ENCODE peak calls at places on chromosomes 2 and 18, in four cellular contexts. N is cardiac fibroblast, Q is T-cell, W is Calu3. U is an unnamed sample.

GRCh38 chr2:120395686-120396518 is 50.0 kb downstream of the INHBB start:
- DNase-seq in Q (no peak), N (no peak), W (no peak), U (no peak)

GRCh38 chr2:71947809-71948208 is 199.9 kb downstream of the CYP26B1 start:
- DNase-seq in Q (no peak), N (no peak), W (no peak), U (no peak)

GRCh38 chr18:35117951-35118411 is 76.8 kb downstream of the MAPRE2 start:
- DNase-seq in N (peak; percentile 67), W (no peak), Q (no peak), U (no peak)

GRCh38 chr2:86631846-86632485 is 8.3 kb upstream of the RNF103 start:
- DNase-seq in W (no peak), Q (no peak), N (no peak), U (no peak)

GRCh38 chr2:5990021-5990420 is 297.8 kb downstream of the SOX11 start:
- DNase-seq in W (no peak), N (no peak), Q (no peak), U (no peak)

GRCh38 chr2:105166671-105167070 is 74.9 kb upstream of the GPR45 start:
- DNase-seq in N (no peak), Q (no peak), W (no peak), U (no peak)

GRCh38 chr2:205612661-205613060 is 69.6 kb upstream of the NRP2 start:
- DNase-seq in N (no peak), Q (no peak), W (no peak), U (no peak)

GRCh38 chr2:72010647-72011355 is 136.9 kb downstream of the CYP26B1 start:
- DNase-seq in Q (no peak), N (no peak), W (no peak), U (no peak)

GRCh38 chr2:219987830-219988229 is 360.4 kb downstream of the SLC4A3 start:
- DNase-seq in N (peak; percentile 90), W (no peak), Q (no peak), U (no peak)

GRCh38 chr2:180559766-180560165 is 420.6 kb upstream of the UBE2E3 start:
- DNase-seq in W (no peak), Q (no peak), N (no peak), U (no peak)

GRCh38 chr2:170873035-170873692 is 55.9 kb upstream of the GORASP2 start:
- DNase-seq in N (peak; percentile 73), W (peak; percentile 85), Q (peak; percentile 36), U (peak; percentile 68)

GRCh38 chr2:185896090-185896693 is 157.6 kb downstream of the FSIP2 start:
- DNase-seq in N (no peak), Q (no peak), W (no peak), U (no peak)

GRCh38 chr2:71458413-71459083 is 5.2 kb downstream of the DYSF start:
- DNase-seq in W (no peak), Q (no peak), N (peak; percentile 48), U (no peak)

GRCh38 chr2:43731211-43731610 is 42.6 kb upstream of the DYNC2LI1 start:
- DNase-seq in N (no peak), W (no peak), Q (no peak), U (no peak)

GRCh38 chr2:177998006-177998405 is 74.6 kb downstream of the PDE11A start:
- DNase-seq in N (peak; percentile 76), Q (no peak), W (no peak), U (no peak)

GRCh38 chr2:28239152-28239551 is 153.5 kb upstream of the FOSL2 start:
- DNase-seq in W (no peak), Q (no peak), N (no peak), U (no peak)

GRCh38 chr2:42351864-42352263 is 9.2 kb downstream of the COX7A2L start:
- DNase-seq in N (no peak), Q (no peak), W (no peak), U (no peak)

GRCh38 chr2:204776781-204777559 is 231.7 kb downstream of the PARD3B start:
- DNase-seq in N (peak; percentile 9), W (no peak), Q (no peak), U (no peak)

GRCh38 chr2:46305767-46306166 is 8.6 kb downstream of the EPAS1 start:
- DNase-seq in W (no peak), N (no peak), Q (no peak), U (no peak)

GRCh38 chr2:70685771-70686171 is 82.2 kb downstream of the ADD2 start:
- DNase-seq in N (no peak), Q (no peak), W (no peak), U (no peak)

GRCh38 chr2:20326163-20326780 is 24.4 kb downstream of the PUM2 start:
- DNase-seq in W (peak; percentile 60), Q (no peak), N (peak; percentile 74), U (peak; percentile 19)

GRCh38 chr2:25797607-25798488 is 80.4 kb downstream of the ASXL2 start:
- DNase-seq in Q (no peak), N (no peak), W (no peak), U (no peak)

GRCh38 chr2:234754126-234754525 is 197.7 kb upstream of the SH3BP4 start:
- DNase-seq in W (no peak), Q (no peak), N (no peak), U (no peak)

GRCh38 chr2:174603280-174603679 is 5.7 kb upstream of the WIPF1 start:
- DNase-seq in N (peak; percentile 82), Q (peak; percentile 48), W (peak; percentile 44), U (peak; percentile 65)

GRCh38 chr2:40556739-40557138 is 104.8 kb upstream of the SLC8A1 start:
- DNase-seq in W (no peak), Q (no peak), N (no peak), U (no peak)

GRCh38 chr2:240836781-240837467 is 16.9 kb upstream of the KIF1A start:
- DNase-seq in Q (no peak), W (peak; percentile 22), N (peak; percentile 60), U (no peak)

GRCh38 chr18:37107748-37108522 is 279.0 kb downstream of the KIAA1328 start:
- DNase-seq in N (no peak), Q (no peak), W (no peak), U (no peak)

GRCh38 chr18:44325903-44326650 is 354.6 kb upstream of the SETBP1 start:
- DNase-seq in W (peak; percentile 78), Q (no peak), N (peak; percentile 84), U (no peak)

GRCh38 chr2:203688798-203689197 is 17.6 kb upstream of the CD28 start:
- DNase-seq in W (no peak), Q (no peak), N (peak; percentile 98), U (no peak)

GRCh38 chr2:54988612-54989011 is 61.6 kb downstream of the RTN4 start:
- DNase-seq in Q (no peak), N (no peak), W (no peak), U (no peak)

GRCh38 chr2:25314514-25315315 is 27.0 kb downstream of the DNMT3A start:
- DNase-seq in W (no peak), Q (peak; percentile 56), N (no peak), U (peak; percentile 63)

GRCh38 chr18:23563377-23564043 is 22.8 kb downstream of the NPC1 start:
- DNase-seq in Q (no peak), N (peak; percentile 64), W (no peak), U (no peak)

GRCh38 chr2:237964194-237964577 is 2.6 kb upstream of the UBE2F start:
- DNase-seq in W (no peak), Q (no peak), N (no peak), U (no peak)

GRCh38 chr2:29580223-29580622 is 341.2 kb downstream of the ALK start:
- DNase-seq in W (no peak), N (no peak), Q (no peak), U (no peak)

GRCh38 chr18:63344918-63345317 is 22.1 kb downstream of the KDSR start:
- DNase-seq in N (no peak), Q (no peak), W (no peak), U (no peak)